ENCODE peak calls at places on chromosomes 16 and 17, in six cellular contexts. P is neural progenitor cell, M is GM23248, Q is HCT116, B is PC-3, T is SK-N-SH. W is an unnamed sample.

GRCh38 chr17:12964162-12964561 is 53.7 kb downstream of the ELAC2 start:
- DNase-seq in P (no peak), M (no peak), Q (no peak), B (no peak), T (no peak), W (no peak)

GRCh38 chr16:49622084-49622390 is 233.9 kb downstream of the ZNF423 start:
- DNase-seq in P (no peak), M (no peak), Q (no peak), B (no peak), T (no peak), W (no peak)

GRCh38 chr16:50598256-50598894 is 50.2 kb downstream of the NKD1 start:
- DNase-seq in P (no peak), M (no peak), Q (no peak), B (no peak), T (peak; percentile 47), W (no peak)

GRCh38 chr17:79601604-79602420 is 9.0 kb downstream of the RBFOX3 start:
- DNase-seq in P (no peak), M (no peak), Q (no peak), B (no peak), T (no peak), W (no peak)

GRCh38 chr17:74089869-74090464 is 113.5 kb upstream of the RPL38 start:
- DNase-seq in P (peak; percentile 78), M (peak; percentile 56), Q (peak; percentile 66), B (peak; percentile 77), T (peak; percentile 63), W (peak; percentile 41)

GRCh38 chr16:89315791-89316581 is 98.5 kb downstream of the ZNF778 start:
- DNase-seq in P (no peak), M (peak; percentile 86), Q (no peak), B (peak; percentile 89), T (no peak), W (peak; percentile 84)

GRCh38 chr17:14302421-14303099 is 1.7 kb downstream of the HS3ST3B1 start:
- DNase-seq in P (peak; percentile 95), M (peak; percentile 96), Q (peak; percentile 41), B (peak; percentile 89), T (peak; percentile 92), W (peak; percentile 59)

GRCh38 chr16:81697886-81698635 is 81.0 kb upstream of the PLCG2 start:
- DNase-seq in P (no peak), M (no peak), Q (no peak), B (no peak), T (no peak), W (no peak)

GRCh38 chr16:85752511-85753420 is 1.9 kb upstream of the C16orf74 start:
- DNase-seq in P (peak; percentile 78), M (no peak), Q (no peak), B (peak; percentile 58), T (peak; percentile 54), W (no peak)

GRCh38 chr17:62627904-62628603 is 584 bp downstream of the MRC2 start:
- DNase-seq in P (peak; percentile 48), M (peak; percentile 85), Q (no peak), B (peak; percentile 30), T (peak; percentile 91), W (no peak)

GRCh38 chr17:62627219-62627903 is at the start of gene MRC2:
- DNase-seq in P (peak; percentile 83), M (peak; percentile 95), Q (peak; percentile 31), B (peak; percentile 58), T (peak; percentile 93), W (no peak)

GRCh38 chr17:62625870-62626200 is 1.6 kb upstream of the MRC2 start:
- DNase-seq in P (peak; percentile 73), M (no peak), Q (no peak), B (no peak), T (peak; percentile 13), W (no peak)

GRCh38 chr17:62625184-62625869 is 2.1 kb upstream of the MRC2 start:
- DNase-seq in P (no peak), M (no peak), Q (no peak), B (no peak), T (peak; percentile 9), W (no peak)

DNA sequence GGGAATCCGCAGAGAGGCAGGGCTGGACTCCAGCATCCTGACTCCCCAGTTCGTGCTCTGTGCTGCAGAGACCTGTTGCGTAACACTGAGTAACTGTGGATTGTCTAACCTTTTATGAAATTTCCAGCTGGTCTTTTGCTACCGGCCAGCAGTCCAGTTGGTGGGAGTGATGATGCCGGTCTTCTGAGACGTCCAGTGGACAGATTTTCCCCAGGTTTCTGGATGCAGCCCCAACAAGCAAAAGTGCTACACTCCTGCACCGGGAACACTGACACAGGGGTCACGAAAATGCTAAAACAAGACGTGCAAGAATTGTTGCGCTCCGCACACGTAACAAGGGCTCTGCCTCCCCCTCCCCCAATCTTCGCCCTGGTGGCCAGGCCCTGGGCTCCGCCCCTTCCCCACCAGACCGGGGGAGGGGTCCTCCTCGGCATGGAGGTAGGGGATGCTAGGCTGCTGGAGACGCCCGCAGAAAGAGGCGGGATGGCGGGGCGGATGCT is 701 bp upstream of the MRC2 start:
- DNase-seq in P (peak; percentile 89), M (peak; percentile 96), Q (no peak), B (peak; percentile 51), T (peak; percentile 88), W (no peak)
- TF ChIP-seq EZH2phosphoT487 in P (no peak), M (no peak), Q (no peak), B (no peak), T (no peak), W (no peak)

DNA sequence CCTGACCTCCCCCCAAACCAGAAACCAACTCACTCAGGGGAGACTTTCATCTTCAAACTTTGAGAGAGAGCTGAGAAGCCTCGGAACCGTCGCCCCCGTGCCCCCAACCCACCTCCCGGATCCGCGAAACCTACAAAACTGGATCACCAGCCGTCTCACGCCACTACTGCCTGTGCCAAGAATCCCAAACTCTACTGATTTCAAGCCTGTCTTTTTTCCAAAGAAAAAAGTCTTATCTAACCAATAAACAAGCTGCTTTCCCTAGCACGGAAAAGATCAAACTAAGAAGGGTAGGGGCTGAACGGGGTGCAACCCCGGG is 2.0 kb downstream of the AXIN2 start:
- DNase-seq in P (peak; percentile 23), M (peak; percentile 40), Q (no peak), B (no peak), T (no peak), W (no peak)
- H3K9ac ChIP-seq in P (peak overlapping the region; percentile 36), M (peak overlapping the region; percentile 58), Q (peak overlapping the region; percentile 65), B (peak overlapping the region; percentile 68), T (peak overlapping the region; percentile 86), W (peak overlapping the region; percentile 85)

GRCh38 chr16:4214215-4214621 is 27.7 kb downstream of the SRL start:
- DNase-seq in P (no peak), M (peak; percentile 93), Q (peak; percentile 19), B (peak; percentile 72), T (no peak), W (no peak)
- H2AFZ ChIP-seq in P (no peak overlapping the region), M (no peak overlapping the region), Q (peak overlapping the region; percentile 20), B (no peak overlapping the region), T (peak overlapping the region; percentile 56), W (no peak overlapping the region)

GRCh38 chr17:38578641-38579480 is 26.9 kb downstream of the SRCIN1 start:
- DNase-seq in P (peak; percentile 60), M (no peak), Q (no peak), B (no peak), T (peak; percentile 58), W (no peak)
- TF ChIP-seq EZH2phosphoT487 in P (peak; percentile 57), M (no peak), Q (no peak), B (no peak), T (no peak), W (no peak)

GRCh38 chr17:45098081-45098868 is 34.0 kb downstream of the PLCD3 start:
- DNase-seq in P (no peak), M (no peak), Q (no peak), B (no peak), T (no peak), W (no peak)

GRCh38 chr17:45096141-45096540 is 35.0 kb downstream of the NMT1 start:
- DNase-seq in P (peak; percentile 40), M (peak; percentile 64), Q (peak; percentile 13), B (peak; percentile 61), T (no peak), W (no peak)

GRCh38 chr17:45101546-45101882 is 30.8 kb downstream of the PLCD3 start:
- DNase-seq in P (no peak), M (peak; percentile 23), Q (no peak), B (no peak), T (no peak), W (no peak)

GRCh38 chr17:45096926-45097325 is 35.4 kb downstream of the PLCD3 start:
- DNase-seq in P (no peak), M (no peak), Q (no peak), B (no peak), T (no peak), W (no peak)

DNA sequence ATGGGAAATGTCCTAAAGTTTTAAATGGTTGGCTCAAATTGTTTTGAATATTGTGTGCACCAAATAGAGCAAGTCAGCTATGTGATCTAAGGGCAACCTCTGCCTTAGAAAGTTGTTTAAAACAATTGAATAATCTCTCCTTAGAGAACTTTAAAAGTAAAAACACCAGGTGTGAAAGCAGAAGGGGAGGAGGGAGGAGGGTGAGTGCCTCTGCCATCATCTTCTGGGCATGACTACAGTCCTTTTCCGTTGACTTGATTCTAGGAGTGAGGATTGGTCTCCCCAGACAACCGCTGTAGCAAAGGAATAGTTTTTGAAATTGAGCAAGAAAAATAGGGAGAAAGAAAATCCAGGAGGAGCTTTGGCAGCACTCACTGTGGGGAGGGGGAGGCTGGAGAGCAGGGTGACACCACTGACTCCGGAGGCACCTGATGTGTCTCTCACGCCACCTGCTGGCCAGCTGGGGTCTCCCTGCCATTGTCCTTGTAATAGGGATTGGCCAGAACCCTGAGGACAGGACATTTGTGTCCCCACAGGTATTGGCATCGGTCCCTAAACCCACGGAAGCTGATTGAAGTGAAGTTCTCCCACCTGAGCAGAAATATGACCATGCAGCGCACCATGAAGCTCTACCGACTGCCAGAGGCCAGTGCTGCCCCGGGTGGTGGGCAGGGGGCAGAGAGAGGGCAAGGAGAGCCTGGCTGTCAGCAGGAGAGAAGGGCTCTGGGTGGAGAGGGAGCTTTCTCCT is 33.3 kb downstream of the PLCD3 start:
- DNase-seq in P (peak; percentile 92), M (peak; percentile 85), Q (peak; percentile 51), B (peak; percentile 92), T (peak; percentile 93), W (peak; percentile 62)
- H3K9ac ChIP-seq in P (no peak overlapping the region), M (peak overlapping the region; percentile 15), Q (no peak overlapping the region), B (no peak overlapping the region), T (no peak overlapping the region), W (no peak overlapping the region)

GRCh38 chr17:57038486-57038885 is 46.6 kb upstream of the AKAP1 start:
- DNase-seq in P (no peak), M (no peak), Q (no peak), B (no peak), T (no peak), W (no peak)

GRCh38 chr17:57037401-57037800 is 47.6 kb upstream of the AKAP1 start:
- DNase-seq in P (no peak), M (no peak), Q (no peak), B (no peak), T (no peak), W (no peak)

GRCh38 chr17:57034807-57035754 is 50.0 kb upstream of the AKAP1 start:
- DNase-seq in P (no peak), M (no peak), Q (no peak), B (no peak), T (no peak), W (no peak)

GRCh38 chr17:57033296-57033695 is 51.8 kb upstream of the AKAP1 start:
- DNase-seq in P (no peak), M (no peak), Q (no peak), B (peak; percentile 85), T (no peak), W (no peak)

DNA sequence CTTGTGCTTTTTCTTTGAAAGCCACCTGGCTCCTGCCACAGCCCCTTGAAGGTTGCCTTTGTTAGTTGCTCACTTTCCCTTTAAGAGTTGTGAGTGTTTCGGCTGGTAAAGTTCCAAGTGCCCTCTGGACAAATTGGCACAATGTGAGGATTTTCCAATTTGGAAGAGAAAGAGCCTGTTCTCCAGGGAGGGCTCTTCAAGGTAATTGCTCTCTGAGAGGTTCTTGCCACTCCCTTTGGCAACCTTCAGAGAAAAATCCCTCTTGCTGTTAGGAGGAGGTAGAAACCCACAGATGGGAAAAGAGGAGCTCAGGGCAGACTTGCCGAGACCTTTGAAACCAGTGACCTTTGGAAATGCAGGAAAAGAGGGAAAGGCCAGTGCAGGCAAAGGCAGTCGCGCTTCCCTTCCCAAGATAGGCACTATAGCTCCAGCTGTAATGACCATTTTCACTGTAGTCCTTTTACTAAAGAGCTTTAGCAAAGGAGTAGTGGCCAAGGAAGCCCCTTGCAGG is 49.0 kb upstream of the AKAP1 start:
- DNase-seq in P (no peak), M (no peak), Q (no peak), B (peak; percentile 66), T (no peak), W (no peak)
- H2AFZ ChIP-seq in P (peak overlapping the region; percentile 50), M (no peak overlapping the region), Q (no peak overlapping the region), B (peak overlapping the region; percentile 47), T (no peak overlapping the region), W (no peak overlapping the region)

W was measured in MM.1S.